ENCODE peak calls at places on chromosomes 5 and 9, in nine cellular contexts. M is CD8-positive, alpha-beta memory T cell; X is stomach; U is spleen; D is kidney; J is endodermal cell; A is pancreas; Z is tibial artery; V is ovary. N is an unnamed sample.

GRCh38 chr5:89929834-89930233 is 479.7 kb downstream of the CETN3 start:
- DNase-seq in M (no peak), X (no peak), U (no peak), D (no peak), J (no peak), A (no peak), Z (no peak), V (no peak), N (no peak)

GRCh38 chr9:22244141-22245011 is 202.2 kb upstream of the DMRTA1 start:
- DNase-seq in M (no peak), X (peak), U (peak), D (no peak), J (peak), A (no peak), Z (no peak), V (no peak), N (no peak)

GRCh38 chr5:22787807-22788206 is 65.3 kb downstream of the CDH12 start:
- DNase-seq in M (no peak), X (no peak), U (no peak), D (no peak), J (no peak), A (no peak), Z (no peak), V (no peak), N (no peak)

GRCh38 chr5:172688735-172689572 is 47.9 kb downstream of the NEURL1B start:
- DNase-seq in M (no peak), X (peak), U (peak), D (peak), J (no peak), A (peak), Z (peak), V (peak), N (no peak)

GRCh38 chr5:138752951-138753793 is at the start of gene CTNNA1:
- DNase-seq in M (peak), X (peak), U (peak), D (peak), J (peak), A (peak), Z (peak), V (peak), N (peak)

GRCh38 chr5:133827001-133827400 is 141.4 kb downstream of the C5orf15 start:
- DNase-seq in M (no peak), X (no peak), U (peak), D (peak), J (no peak), A (no peak), Z (no peak), V (no peak), N (no peak)

GRCh38 chr9:136860529-136860928 is 5.6 kb downstream of the EDF1 start:
- DNase-seq in M (no peak), X (no peak), U (peak), D (no peak), J (peak), A (peak), Z (no peak), V (no peak), N (no peak)

GRCh38 chr5:150434502-150434901 is 15.0 kb downstream of the RPS14 start:
- DNase-seq in M (no peak), X (no peak), U (no peak), D (no peak), J (no peak), A (no peak), Z (no peak), V (no peak), N (no peak)

GRCh38 chr5:1028481-1029269 is 20.1 kb downstream of the NKD2 start:
- DNase-seq in M (no peak), X (no peak), U (no peak), D (peak), J (no peak), A (peak), Z (no peak), V (peak), N (no peak)

GRCh38 chr9:110207071-110207923 is 662 bp downstream of the C9orf152 start:
- DNase-seq in M (no peak), X (peak), U (no peak), D (no peak), J (peak), A (peak), Z (no peak), V (no peak), N (no peak)

GRCh38 chr5:180201051-180201987 is 7.7 kb downstream of the RASGEF1C start:
- DNase-seq in M (no peak), X (no peak), U (peak), D (no peak), J (peak), A (no peak), Z (no peak), V (no peak), N (peak)

GRCh38 chr5:143495823-143496275 is 92.4 kb upstream of the NR3C1 start:
- DNase-seq in M (no peak), X (no peak), U (no peak), D (no peak), J (no peak), A (no peak), Z (no peak), V (no peak), N (no peak)

GRCh38 chr5:144812770-144813169 is 642.1 kb downstream of the KCTD16 start:
- DNase-seq in M (no peak), X (no peak), U (no peak), D (no peak), J (no peak), A (no peak), Z (peak), V (no peak), N (no peak)

GRCh38 chr5:166722939-166723338 is 1568.5 kb upstream of the WWC1 start:
- DNase-seq in M (no peak), X (no peak), U (no peak), D (no peak), J (no peak), A (no peak), Z (no peak), V (no peak), N (no peak)

GRCh38 chr9:34362614-34363013 is 14.1 kb downstream of the MYORG start:
- DNase-seq in M (no peak), X (peak), U (no peak), D (no peak), J (peak), A (no peak), Z (no peak), V (no peak), N (no peak)

GRCh38 chr5:171577940-171578856 is 158.8 kb downstream of the FGF18 start:
- DNase-seq in M (no peak), X (no peak), U (no peak), D (no peak), J (no peak), A (no peak), Z (peak), V (no peak), N (no peak)

GRCh38 chr9:12680757-12681156 is 12.4 kb upstream of the TYRP1 start:
- DNase-seq in M (no peak), X (no peak), U (no peak), D (no peak), J (no peak), A (no peak), Z (no peak), V (no peak), N (no peak)

GRCh38 chr9:131791532-131792254 is 51.8 kb upstream of the RAPGEF1 start:
- DNase-seq in M (no peak), X (no peak), U (no peak), D (peak), J (no peak), A (no peak), Z (no peak), V (no peak), N (no peak)

GRCh38 chr5:93274291-93274690 is 306.7 kb downstream of the NR2F1-AS1 start:
- DNase-seq in M (no peak), X (no peak), U (no peak), D (no peak), J (no peak), A (no peak), Z (no peak), V (no peak), N (no peak)

GRCh38 chr5:56481147-56481997 is 248.2 kb upstream of the ANKRD55 start:
- DNase-seq in M (no peak), X (peak), U (peak), D (peak), J (peak), A (peak), Z (peak), V (peak), N (no peak)

DNA sequence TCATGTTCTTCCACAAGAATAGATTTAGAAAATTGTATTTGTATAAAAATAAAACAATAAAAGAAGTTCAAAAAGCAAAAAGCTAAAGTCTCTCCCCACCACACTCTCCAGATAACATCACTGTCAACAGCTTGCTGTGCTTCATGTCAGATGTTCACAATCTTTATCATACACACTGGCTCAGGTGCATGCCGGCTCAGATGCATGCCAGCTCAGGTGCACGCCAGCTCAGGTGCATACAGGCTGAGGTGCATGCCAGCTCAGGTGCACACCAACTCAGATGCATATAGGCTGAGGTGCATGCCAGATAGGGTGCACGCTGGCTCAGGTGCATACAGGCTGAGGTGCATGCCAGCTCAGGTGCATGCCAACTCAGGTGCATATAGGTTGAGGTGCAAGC is 26.5 kb downstream of the SEMA4D start:
- DNase-seq in M (no peak), X (no peak), U (no peak), D (no peak), J (no peak), A (no peak), Z (no peak), V (no peak), N (no peak)
- H3K27ac ChIP-seq in M (no peak), X (no peak), U (peak), D (no peak), J (no peak), A (no peak), Z (no peak), V (no peak), N (no peak)

DNA sequence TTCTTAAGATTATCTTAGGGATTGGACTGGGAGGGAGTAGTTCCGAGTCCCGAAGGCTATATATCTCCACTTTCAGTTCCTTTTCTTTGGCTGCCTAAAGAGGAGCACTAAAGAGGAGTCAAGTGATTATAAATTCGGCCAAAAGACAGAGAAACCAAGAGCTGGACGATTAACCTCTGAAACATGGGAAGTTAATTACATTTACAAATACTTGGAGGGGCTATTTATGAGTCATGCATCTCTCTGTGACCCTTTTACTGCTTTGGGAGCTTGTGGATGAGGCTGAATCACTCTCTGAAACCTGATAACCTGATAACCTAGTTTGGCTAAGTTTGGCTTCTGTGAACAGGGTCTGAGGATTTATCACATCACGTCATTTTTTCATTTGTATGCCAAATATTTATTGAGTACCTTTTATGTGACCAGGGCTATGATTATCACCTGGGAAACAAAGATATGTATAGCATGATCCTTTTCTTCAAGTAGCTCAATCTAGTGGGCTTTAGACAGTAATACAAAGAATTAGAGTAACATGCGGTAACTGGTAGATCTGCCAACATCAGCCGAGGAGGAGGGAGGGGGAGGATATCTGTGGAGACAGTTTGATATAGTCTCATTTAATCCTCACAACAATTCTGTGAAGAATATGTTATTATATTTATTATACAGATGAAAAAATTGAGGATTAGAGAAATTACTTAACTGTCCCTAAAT is 180.9 kb downstream of the CD180 start:
- DNase-seq in M (no peak), X (no peak), U (no peak), D (no peak), J (no peak), A (no peak), Z (no peak), V (no peak), N (no peak)
- H3K27ac ChIP-seq in M (no peak), X (peak), U (peak), D (peak), J (no peak), A (peak), Z (peak), V (no peak), N (no peak)

GRCh38 chr9:29213374-29214161 is 1640.3 kb upstream of the C9orf72 start:
- DNase-seq in M (no peak), X (peak), U (no peak), D (no peak), J (peak), A (peak), Z (no peak), V (no peak), N (no peak)

GRCh38 chr9:29211681-29212589 is 1638.7 kb upstream of the C9orf72 start:
- DNase-seq in M (no peak), X (peak), U (no peak), D (peak), J (peak), A (peak), Z (no peak), V (no peak), N (peak)

GRCh38 chr9:29214702-29215248 is 1641.5 kb upstream of the C9orf72 start:
- DNase-seq in M (no peak), X (no peak), U (no peak), D (no peak), J (peak), A (no peak), Z (no peak), V (no peak), N (no peak)

GRCh38 chr9:29212590-29213373 is 1639.5 kb upstream of the C9orf72 start:
- DNase-seq in M (no peak), X (peak), U (no peak), D (peak), J (peak), A (peak), Z (no peak), V (no peak), N (no peak)

DNA sequence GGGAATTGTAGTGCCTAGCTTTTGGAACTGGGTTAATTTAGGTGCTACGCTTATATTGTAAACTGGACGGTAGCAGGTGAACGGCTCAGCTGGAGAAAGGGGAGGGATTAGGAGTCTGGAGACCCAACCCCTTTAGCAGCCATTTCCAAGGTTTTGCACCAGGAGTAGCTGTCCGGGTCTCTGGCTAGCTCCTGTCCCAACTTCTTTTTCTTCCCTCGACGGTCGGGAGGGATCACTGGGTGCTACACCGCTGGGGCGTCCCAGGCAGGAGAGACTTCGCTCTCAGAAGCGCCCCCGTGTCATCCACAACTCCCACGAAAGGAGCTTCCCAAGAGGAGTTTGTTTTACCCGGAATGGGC is 1640.9 kb upstream of the C9orf72 start:
- DNase-seq in M (no peak), X (peak), U (no peak), D (no peak), J (peak), A (no peak), Z (no peak), V (no peak), N (no peak)
- H3K27ac ChIP-seq in M (no peak), X (no peak), U (no peak), D (no peak), J (no peak), A (no peak), Z (no peak), V (no peak), N (no peak)

DNA sequence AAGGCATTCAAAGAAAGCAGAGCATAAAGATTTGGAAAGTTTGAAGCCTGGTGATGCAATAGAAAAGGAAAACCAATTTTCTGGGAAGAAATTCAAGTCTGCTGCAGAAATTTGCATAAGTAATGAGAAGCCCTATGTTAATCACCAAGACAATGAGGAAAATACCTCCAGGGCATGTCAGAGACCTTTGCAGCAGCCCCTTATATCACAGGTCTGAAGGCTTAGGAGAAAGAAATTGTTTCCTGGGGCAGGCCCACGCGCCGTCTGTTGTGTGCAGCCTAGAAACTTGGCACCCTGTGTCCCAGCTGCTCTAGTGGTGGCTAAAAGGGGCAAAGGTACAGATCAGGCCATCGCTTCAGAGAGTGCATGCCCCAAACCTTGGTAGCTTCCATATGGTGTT is 495.3 kb upstream of the CDH6 start:
- DNase-seq in M (no peak), X (no peak), U (no peak), D (no peak), J (no peak), A (no peak), Z (no peak), V (no peak), N (no peak)
- H3K27ac ChIP-seq in M (no peak), X (no peak), U (no peak), D (no peak), J (no peak), A (no peak), Z (no peak), V (no peak), N (no peak)

GRCh38 chr9:14205463-14205862 is 108.5 kb downstream of the NFIB start:
- DNase-seq in M (no peak), X (no peak), U (no peak), D (no peak), J (no peak), A (no peak), Z (no peak), V (no peak), N (no peak)

GRCh38 chr9:14203366-14204056 is 110.4 kb downstream of the NFIB start:
- DNase-seq in M (no peak), X (peak), U (no peak), D (no peak), J (no peak), A (peak), Z (peak), V (peak), N (peak)

GRCh38 chr9:14210428-14210827 is 103.5 kb downstream of the NFIB start:
- DNase-seq in M (no peak), X (no peak), U (no peak), D (no peak), J (no peak), A (no peak), Z (no peak), V (no peak), N (no peak)

GRCh38 chr9:14209399-14209990 is 104.4 kb downstream of the NFIB start:
- DNase-seq in M (no peak), X (no peak), U (no peak), D (no peak), J (no peak), A (no peak), Z (no peak), V (no peak), N (no peak)

DNA sequence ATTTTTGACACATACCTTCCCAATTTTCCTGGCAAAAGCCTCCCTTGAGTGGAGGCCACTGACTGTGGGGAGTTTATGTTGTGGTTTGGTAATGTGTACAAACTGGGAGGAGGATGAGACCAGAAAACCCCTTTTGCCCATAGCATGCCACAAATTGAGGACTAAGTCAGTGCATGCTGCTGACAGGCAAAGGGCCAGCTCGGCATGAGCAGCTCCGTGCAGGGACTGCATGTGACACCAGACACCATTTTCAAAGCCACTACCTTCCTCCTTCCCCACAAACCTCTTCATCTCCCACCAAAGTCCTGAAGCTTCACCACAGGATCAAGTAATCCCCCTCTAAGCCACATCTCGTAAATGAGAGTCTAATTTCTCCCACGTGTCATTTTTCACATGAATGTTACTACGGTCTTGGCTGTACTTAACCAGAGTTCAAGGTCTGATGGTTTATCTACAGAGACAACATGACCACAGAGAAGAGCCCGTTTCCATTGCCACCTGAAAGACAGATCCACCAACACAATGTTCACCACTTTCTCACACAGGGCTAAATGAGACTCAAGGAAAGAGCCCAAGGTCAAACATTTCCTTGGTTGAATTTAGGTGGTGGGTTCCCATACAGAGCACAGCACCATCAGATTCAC is 106.5 kb downstream of the NFIB start:
- DNase-seq in M (no peak), X (no peak), U (no peak), D (no peak), J (no peak), A (no peak), Z (no peak), V (no peak), N (no peak)
- H3K27ac ChIP-seq in M (no peak), X (no peak), U (no peak), D (no peak), J (no peak), A (no peak), Z (no peak), V (no peak), N (no peak)

GRCh38 chr5:135322744-135323143 is 76.3 kb downstream of the MACROH2A1 start:
- DNase-seq in M (no peak), X (no peak), U (no peak), D (no peak), J (no peak), A (no peak), Z (no peak), V (no peak), N (no peak)
- H3K27ac ChIP-seq in M (no peak), X (no peak), U (no peak), D (no peak), J (no peak), A (no peak), Z (no peak), V (no peak), N (no peak)

DNA sequence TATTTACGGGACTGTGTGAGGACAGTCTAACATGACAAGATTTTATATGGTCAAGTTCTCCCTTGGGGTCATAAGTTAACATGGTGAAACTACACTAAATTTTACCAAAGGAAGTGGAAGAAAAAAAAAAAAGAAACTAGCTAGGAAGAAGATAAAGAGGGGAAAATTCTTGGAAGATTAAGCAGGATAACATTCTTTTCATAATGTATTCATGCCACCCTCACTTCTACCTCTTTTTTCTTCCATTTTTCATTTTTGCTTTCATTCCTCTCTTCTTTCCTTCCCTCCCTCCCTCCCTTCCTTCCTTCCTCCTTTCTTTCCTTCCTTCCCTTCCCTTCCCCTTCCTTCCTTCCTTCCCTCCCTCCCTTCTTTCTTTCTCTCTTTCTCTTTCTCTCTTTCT is 254.6 kb downstream of the RFX3 start:
- DNase-seq in M (no peak), X (no peak), U (no peak), D (no peak), J (no peak), A (no peak), Z (no peak), V (no peak), N (no peak)
- H3K27ac ChIP-seq in M (no peak), X (no peak), U (no peak), D (no peak), J (no peak), A (no peak), Z (no peak), V (no peak), N (no peak)

GRCh38 chr9:5561828-5562488 is 51.6 kb downstream of the PDCD1LG2 start:
- DNase-seq in M (no peak), X (no peak), U (no peak), D (no peak), J (no peak), A (no peak), Z (no peak), V (no peak), N (no peak)

GRCh38 chr9:5557606-5558587 is 47.6 kb downstream of the PDCD1LG2 start:
- DNase-seq in M (peak), X (no peak), U (no peak), D (no peak), J (no peak), A (no peak), Z (peak), V (no peak), N (no peak)

GRCh38 chr9:5559659-5560058 is 49.3 kb downstream of the PDCD1LG2 start:
- DNase-seq in M (no peak), X (no peak), U (no peak), D (no peak), J (no peak), A (no peak), Z (no peak), V (no peak), N (no peak)

GRCh38 chr9:5562806-5563416 is 52.6 kb downstream of the PDCD1LG2 start:
- DNase-seq in M (no peak), X (no peak), U (no peak), D (no peak), J (no peak), A (no peak), Z (no peak), V (no peak), N (no peak)

GRCh38 chr9:5560439-5560838 is 50.1 kb downstream of the PDCD1LG2 start:
- DNase-seq in M (no peak), X (no peak), U (no peak), D (no peak), J (no peak), A (no peak), Z (no peak), V (no peak), N (no peak)
- H3K27ac ChIP-seq in M (no peak), X (no peak), U (peak), D (no peak), J (no peak), A (no peak), Z (no peak), V (no peak), N (no peak)

N was measured in substantia nigra.